ENCODE peak calls at places on chromosomes 11 and 22, in six cellular contexts. F is mesenchymal stem cell, D is IMR-90, L is H9, E is H1, P is trophoblast cell. Z is an unnamed sample.

GRCh38 chr11:95398437-95399112 is 167.6 kb upstream of the SESN3 start:
- DNase-seq in L (no peak), F (peak; percentile 54), D (no peak), P (no peak), E (no peak), Z (no peak)

GRCh38 chr11:47566166-47566546 is 757 bp downstream of the PTPMT1 start:
- DNase-seq in F (peak; percentile 25), L (peak; percentile 48), P (peak; percentile 32), E (no peak), D (no peak), Z (no peak)

GRCh38 chr11:27429740-27430451 is 42.7 kb downstream of the LGR4 start:
- DNase-seq in E (no peak), L (no peak), P (no peak), F (no peak), D (peak; percentile 7), Z (no peak)

GRCh38 chr11:72146625-72147024 is 11.1 kb downstream of the FOLR3 start:
- DNase-seq in D (no peak), E (no peak), L (no peak), F (no peak), P (no peak), Z (no peak)

GRCh38 chr22:45932066-45932465 is 44.9 kb downstream of the WNT7B start:
- DNase-seq in P (no peak), L (no peak), E (no peak), D (no peak), F (no peak), Z (no peak)

GRCh38 chr11:2584812-2585565 is 114.8 kb downstream of the KCNQ1OT1 start:
- DNase-seq in E (no peak), D (no peak), P (no peak), F (no peak), L (peak; percentile 21), Z (no peak)

GRCh38 chr11:9972917-9973504 is 309.1 kb downstream of the SWAP70 start:
- DNase-seq in D (peak; percentile 70), P (peak; percentile 18), L (no peak), E (no peak), F (peak; percentile 58), Z (peak; percentile 5)

GRCh38 chr22:35728639-35729308 is 11.1 kb downstream of the APOL5 start:
- DNase-seq in D (no peak), P (no peak), L (no peak), E (no peak), F (no peak), Z (no peak)

GRCh38 chr11:108220721-108221346 is 1.6 kb downstream of the NPAT start:
- DNase-seq in D (no peak), P (no peak), E (no peak), F (peak; percentile 30), L (no peak), Z (no peak)

GRCh38 chr11:77821349-77821851 is 456 bp downstream of the AAMDC start:
- DNase-seq in E (no peak), D (peak; percentile 40), F (peak; percentile 48), P (no peak), L (no peak), Z (no peak)

GRCh38 chr22:20324139-20324516 is 4.3 kb upstream of the DGCR6L start:
- DNase-seq in F (no peak), L (peak; percentile 14), E (no peak), P (no peak), D (no peak), Z (no peak)

GRCh38 chr22:43858156-43858895 is 4.0 kb downstream of the SULT4A1 start:
- DNase-seq in D (no peak), L (peak; percentile 13), F (no peak), E (no peak), P (no peak), Z (no peak)

GRCh38 chr22:36237462-36238347 is 1.6 kb downstream of the APOL2 start:
- DNase-seq in E (no peak), L (peak; percentile 23), D (no peak), F (peak; percentile 47), P (no peak), Z (no peak)

GRCh38 chr22:35596821-35597220 is 20.3 kb downstream of the MB start:
- DNase-seq in D (no peak), E (no peak), P (no peak), L (no peak), F (no peak), Z (no peak)

GRCh38 chr22:38260760-38261477 is 11.9 kb downstream of the TMEM184B start:
- DNase-seq in D (peak; percentile 29), P (no peak), F (no peak), L (no peak), E (no peak), Z (peak; percentile 49)

GRCh38 chr22:20787223-20787622 is 13.3 kb downstream of the SERPIND1 start:
- DNase-seq in L (no peak), F (no peak), E (no peak), D (no peak), P (no peak), Z (no peak)

GRCh38 chr11:92314499-92314898 is 89.9 kb downstream of the FAT3 start:
- DNase-seq in F (peak; percentile 22), L (no peak), P (no peak), D (no peak), E (no peak), Z (no peak)

GRCh38 chr11:61092280-61092766 is 10.0 kb upstream of the CD5 start:
- DNase-seq in E (no peak), D (no peak), F (no peak), L (no peak), P (peak; percentile 21), Z (no peak)

GRCh38 chr11:47998733-47999359 is 18.5 kb downstream of the PTPRJ start:
- DNase-seq in P (no peak), L (no peak), F (no peak), D (no peak), E (no peak), Z (no peak)

GRCh38 chr11:83510530-83511449 is 224.6 kb upstream of the CCDC90B start:
- DNase-seq in L (no peak), D (no peak), E (no peak), P (no peak), F (peak; percentile 60), Z (no peak)

GRCh38 chr22:19242699-19243098 is 48.8 kb downstream of the CLTCL1 start:
- DNase-seq in D (no peak), P (no peak), L (no peak), F (no peak), E (no peak), Z (no peak)

GRCh38 chr22:19238900-19239299 is 52.6 kb downstream of the CLTCL1 start:
- DNase-seq in P (no peak), F (no peak), D (no peak), E (no peak), L (no peak), Z (no peak)

GRCh38 chr22:19240813-19241592 is 50.5 kb downstream of the CLTCL1 start:
- DNase-seq in P (no peak), L (no peak), F (no peak), D (no peak), E (no peak), Z (no peak)

GRCh38 chr22:19241593-19241906 is 50.0 kb downstream of the CLTCL1 start:
- DNase-seq in F (no peak), P (no peak), E (no peak), L (no peak), D (no peak), Z (no peak)

DNA sequence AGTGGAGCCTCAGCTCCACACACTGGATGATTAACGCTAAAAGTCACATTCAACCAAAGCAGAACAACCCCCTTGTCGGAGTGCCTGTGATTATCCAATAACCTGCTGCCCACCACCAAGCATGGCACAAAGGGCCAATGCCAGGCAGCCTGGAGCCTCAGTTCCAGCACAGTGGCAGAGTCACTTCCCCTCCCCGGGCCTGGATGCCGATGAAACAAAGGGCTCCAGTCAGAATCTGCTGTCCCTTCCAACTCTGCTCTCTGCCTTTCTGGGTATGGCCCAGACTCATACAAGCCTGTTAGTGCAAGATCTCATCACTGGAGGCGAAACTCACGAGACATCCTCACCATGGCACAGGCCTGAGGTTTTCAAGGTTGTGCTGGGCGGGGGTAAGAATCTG is 52.1 kb downstream of the CLTCL1 start:
- DNase-seq in E (no peak), L (no peak), F (no peak), P (no peak), D (no peak), Z (no peak)
- H3K14ac ChIP-seq in E (no peak overlapping the region), L (no peak overlapping the region), F (no peak overlapping the region), P (no peak overlapping the region), D (no peak overlapping the region), Z (no peak overlapping the region)

GRCh38 chr11:36512016-36512415 is 1.9 kb upstream of the TRAF6 start:
- DNase-seq in L (no peak), E (no peak), F (no peak), D (peak; percentile 27), P (peak; percentile 43), Z (no peak)

GRCh38 chr11:36508743-36509142 is 1.3 kb downstream of the TRAF6 start:
- DNase-seq in L (no peak), E (no peak), F (peak; percentile 18), P (no peak), D (peak; percentile 6), Z (no peak)

GRCh38 chr11:36509694-36510566 is at the start of gene TRAF6:
- DNase-seq in E (peak; percentile 98), D (peak; percentile 74), F (peak; percentile 90), P (peak; percentile 80), L (peak; percentile 89), Z (peak; percentile 87)

GRCh38 chr11:36509265-36509664 is 807 bp downstream of the TRAF6 start:
- DNase-seq in D (peak; percentile 31), F (peak; percentile 83), P (peak; percentile 77), E (no peak), L (no peak), Z (peak; percentile 15)

DNA sequence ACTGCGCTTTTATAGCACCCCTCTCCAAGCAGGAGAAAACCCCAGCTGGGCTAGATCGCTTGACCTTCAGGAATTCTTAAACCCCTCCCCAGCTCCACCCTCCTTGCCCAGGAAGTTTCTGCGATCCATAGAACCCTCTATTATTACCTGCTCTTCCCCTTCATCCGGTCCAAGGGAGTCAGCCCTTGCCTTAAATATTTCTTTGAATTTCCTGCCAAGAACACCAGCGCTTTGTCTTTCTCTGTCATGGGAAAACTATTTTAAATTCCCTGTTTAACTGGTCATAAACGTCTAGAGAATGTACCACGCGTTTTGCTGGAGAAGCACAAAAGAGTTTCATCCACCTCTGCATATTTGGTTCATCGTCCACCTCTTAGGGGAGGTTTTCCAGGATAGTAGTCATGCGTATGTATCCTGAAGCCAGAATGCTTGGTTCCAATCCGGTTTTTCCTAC is 522 bp upstream of the TRAF6 start:
- DNase-seq in D (peak; percentile 32), L (no peak), F (no peak), E (no peak), P (peak; percentile 68), Z (no peak)
- H4K8ac ChIP-seq in D (peak overlapping the region; percentile 78), L (no peak overlapping the region), F (peak overlapping the region; percentile 82), E (no peak overlapping the region), P (peak overlapping the region; percentile 95), Z (no peak overlapping the region)

DNA sequence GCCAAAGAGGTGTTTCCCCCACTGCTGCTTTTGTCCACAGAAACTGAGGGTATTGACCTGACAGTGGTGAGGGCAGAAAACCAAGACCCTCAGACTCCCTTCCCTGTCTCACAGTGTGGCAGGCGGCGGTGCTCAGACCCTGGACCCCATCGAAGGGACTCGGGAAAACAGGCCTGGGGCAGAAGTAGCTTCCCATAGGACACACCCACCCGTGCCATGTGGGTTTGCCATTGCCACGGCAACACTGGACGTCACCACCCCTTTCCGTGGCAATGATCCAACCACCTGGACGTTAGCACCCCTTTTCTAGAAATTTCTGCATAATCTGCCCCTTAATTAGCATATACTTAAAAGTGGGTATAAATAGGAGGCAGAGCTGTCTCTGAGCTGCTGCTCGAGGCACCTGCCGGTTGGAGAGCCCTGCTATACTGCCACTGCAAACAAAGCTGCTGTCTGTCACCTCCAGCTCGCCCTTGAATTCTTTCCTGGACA is 10.6 kb downstream of the MLC1 start:
- DNase-seq in P (no peak), F (no peak), L (peak; percentile 41), E (no peak), D (no peak), Z (no peak)
- H3K14ac ChIP-seq in P (no peak overlapping the region), F (no peak overlapping the region), L (no peak overlapping the region), E (no peak overlapping the region), D (no peak overlapping the region), Z (no peak overlapping the region)

GRCh38 chr11:59810189-59810910 is at the start of gene MRPL16:
- DNase-seq in D (peak; percentile 85), L (peak; percentile 93), E (peak; percentile 93), P (peak; percentile 90), F (peak; percentile 86), Z (peak; percentile 83)
- H4K8ac ChIP-seq in D (peak within 1 kb of the TSS; percentile 95), L (no peak within 1 kb of the TSS), E (peak within 1 kb of the TSS; percentile 93), P (peak within 1 kb of the TSS; percentile 72), F (peak within 1 kb of the TSS; percentile 97), Z (no peak within 1 kb of the TSS)